ENCODE peak calls at places on chromosomes 4 and X, in ten cellular contexts. P, F, K, A, X, M, S, C, U and E are unnamed samples.

GRCh38 chr4:139795476-139795875 is 129.9 kb downstream of the MGST2 start:
- DNase-seq in U (no peak), P (no peak), K (no peak), X (no peak), M (no peak), S (no peak), C (no peak), F (no peak), A (no peak), E (no peak)

GRCh38 chrX:154333837-154334271 is 38.3 kb downstream of the TKTL1 start:
- DNase-seq in C (no peak), P (no peak), K (no peak), U (no peak), F (no peak), A (no peak), S (peak), M (no peak), X (no peak), E (peak)

GRCh38 chr4:7377223-7377865 is 57.4 kb downstream of the PSAPL1 start:
- DNase-seq in X (no peak), S (no peak), C (no peak), K (no peak), M (no peak), F (no peak), P (no peak), A (no peak), U (no peak), E (no peak)

GRCh38 chr4:56261027-56261426 is 126.3 kb downstream of the AASDH start:
- DNase-seq in C (no peak), M (no peak), X (no peak), S (no peak), K (no peak), F (no peak), P (no peak), A (no peak), U (no peak), E (no peak)

GRCh38 chrX:47273011-47273730 is 40.4 kb downstream of the USP11 start:
- DNase-seq in P (no peak), U (no peak), A (no peak), K (no peak), X (no peak), F (no peak), S (no peak), C (no peak), M (no peak), E (no peak)

GRCh38 chr4:1077711-1078477 is 35.5 kb downstream of the RNF212 start:
- DNase-seq in C (no peak), M (no peak), F (no peak), U (no peak), A (no peak), X (no peak), P (no peak), K (no peak), S (no peak), E (no peak)

GRCh38 chr4:59612235-59612634 is 1587.9 kb upstream of the ADGRL3 start:
- DNase-seq in X (peak), K (no peak), C (no peak), S (no peak), F (no peak), P (no peak), A (no peak), U (no peak), M (peak), E (no peak)

GRCh38 chrX:48835524-48836329 is at the start of gene PCSK1N:
- DNase-seq in K (no peak), F (no peak), P (no peak), X (peak), M (no peak), S (no peak), C (peak), U (no peak), A (no peak), E (no peak)

GRCh38 chr4:8699479-8700145 is 107.0 kb downstream of the CPZ start:
- DNase-seq in C (no peak), S (no peak), M (no peak), K (no peak), X (no peak), A (no peak), U (no peak), P (no peak), F (no peak), E (no peak)

GRCh38 chr4:107037188-107037587 is 1.1 kb upstream of the DKK2 start:
- DNase-seq in F (peak), A (peak), C (no peak), X (no peak), P (no peak), S (no peak), K (no peak), M (peak), U (no peak), E (no peak)

GRCh38 chr4:40140206-40140605 is 56.6 kb upstream of the RHOH start:
- DNase-seq in C (no peak), K (no peak), X (no peak), S (no peak), M (no peak), F (no peak), U (no peak), P (no peak), A (no peak), E (no peak)